ENCODE peak calls at places on chromosomes 11 and 22, in eight cellular contexts. A is psoas muscle, X is sigmoid colon, N is RWPE1, O is adrenal gland, Q is cardiac fibroblast, L is AG09319, K is HFFc6. H is an unnamed sample.

GRCh38 chr11:6742260-6742659 is 29.5 kb downstream of the OR2AG2 start:
- DNase-seq in A (no peak), X (no peak), N (no peak), O (no peak), Q (no peak), L (no peak), K (no peak), H (no peak)

GRCh38 chr11:109967121-109967520 is 126.1 kb upstream of the ZC3H12C start:
- DNase-seq in A (no peak), X (no peak), N (no peak), O (no peak), Q (no peak), L (no peak), K (no peak), H (no peak)

GRCh38 chr11:83910135-83910534 is 624.0 kb upstream of the CCDC90B start:
- DNase-seq in A (no peak), X (no peak), N (no peak), O (no peak), Q (no peak), L (no peak), K (no peak), H (no peak)

GRCh38 chr11:42205518-42205917 is 746.1 kb upstream of the LRRC4C start:
- DNase-seq in A (no peak), X (no peak), N (no peak), O (no peak), Q (no peak), L (no peak), K (no peak), H (no peak)

GRCh38 chr11:118638726-118639125 is 31.3 kb downstream of the PHLDB1 start:
- DNase-seq in A (no peak), X (no peak), N (no peak), O (no peak), Q (no peak), L (no peak), K (no peak), H (no peak)

GRCh38 chr11:74577624-74578396 is 14.6 kb upstream of the POLD3 start:
- DNase-seq in A (no peak), X (no peak), N (no peak), O (no peak), Q (peak; percentile 23), L (peak; percentile 29), K (no peak), H (no peak)

GRCh38 chr22:30582051-30582450 is 7.6 kb upstream of the GAL3ST1 start:
- DNase-seq in A (no peak), X (no peak), N (no peak), O (peak; percentile 36), Q (peak; percentile 41), L (no peak), K (no peak), H (no peak)

GRCh38 chr22:50443801-50444625 is 30.8 kb downstream of the SBF1 start:
- DNase-seq in A (no peak), X (no peak), N (no peak), O (no peak), Q (no peak), L (no peak), K (no peak), H (no peak)

GRCh38 chr11:75384438-75385080 is 14.8 kb upstream of the RPS3 start:
- DNase-seq in A (peak; percentile 87), X (peak; percentile 87), N (peak; percentile 79), O (peak; percentile 76), Q (peak; percentile 73), L (peak; percentile 25), K (peak; percentile 24), H (peak; percentile 85)

GRCh38 chr11:108237058-108237481 is 14.2 kb downstream of the ATM start:
- DNase-seq in A (no peak), X (no peak), N (no peak), O (no peak), Q (no peak), L (no peak), K (no peak), H (no peak)

GRCh38 chr22:17717708-17718107 is 56.6 kb downstream of the BID start:
- DNase-seq in A (no peak), X (no peak), N (no peak), O (no peak), Q (peak; percentile 45), L (peak; percentile 72), K (no peak), H (no peak)

GRCh38 chr22:47627561-47628253 is 865.3 kb downstream of the TBC1D22A start:
- DNase-seq in A (no peak), X (no peak), N (no peak), O (no peak), Q (no peak), L (no peak), K (no peak), H (no peak)

GRCh38 chr22:30871391-30872281 is 96.9 kb downstream of the MORC2 start:
- DNase-seq in A (no peak), X (peak; percentile 40), N (no peak), O (peak; percentile 11), Q (no peak), L (no peak), K (no peak), H (no peak)

GRCh38 chr11:118650366-118650765 is 29.1 kb downstream of the TREH start:
- DNase-seq in A (no peak), X (no peak), N (no peak), O (no peak), Q (no peak), L (no peak), K (no peak), H (no peak)

GRCh38 chr11:19327280-19327679 is 86.5 kb upstream of the E2F8 start:
- DNase-seq in A (no peak), X (no peak), N (no peak), O (no peak), Q (no peak), L (no peak), K (no peak), H (no peak)

GRCh38 chr11:19328586-19329311 is 88.0 kb upstream of the E2F8 start:
- DNase-seq in A (no peak), X (no peak), N (no peak), O (no peak), Q (no peak), L (no peak), K (no peak), H (no peak)

GRCh38 chr11:19323502-19323901 is 82.8 kb upstream of the E2F8 start:
- DNase-seq in A (no peak), X (no peak), N (no peak), O (no peak), Q (peak; percentile 41), L (no peak), K (no peak), H (no peak)

GRCh38 chr11:19329910-19330309 is 89.2 kb upstream of the E2F8 start:
- DNase-seq in A (no peak), X (no peak), N (no peak), O (no peak), Q (no peak), L (no peak), K (no peak), H (no peak)

GRCh38 chr11:19326499-19326898 is 85.8 kb upstream of the E2F8 start:
- DNase-seq in A (no peak), X (no peak), N (no peak), O (no peak), Q (peak; percentile 66), L (no peak), K (peak; percentile 31), H (no peak)
- TF ChIP-seq CTCF in A (no peak), X (no peak), N (no peak), O (no peak), Q (peak; percentile 43), L (peak; percentile 47), K (peak; percentile 77), H (peak; percentile 4)

GRCh38 chr11:897226-898159 is 13.1 kb downstream of the CHID1 start:
- DNase-seq in A (no peak), X (no peak), N (no peak), O (no peak), Q (no peak), L (no peak), K (no peak), H (no peak)

GRCh38 chr11:899724-900123 is 10.9 kb downstream of the CHID1 start:
- DNase-seq in A (no peak), X (no peak), N (no peak), O (no peak), Q (no peak), L (no peak), K (no peak), H (no peak)

GRCh38 chr11:898540-899190 is 11.9 kb downstream of the CHID1 start:
- DNase-seq in A (peak; percentile 48), X (no peak), N (no peak), O (peak; percentile 39), Q (peak; percentile 33), L (no peak), K (no peak), H (no peak)

GRCh38 chr11:900545-900944 is 10.1 kb downstream of the CHID1 start:
- DNase-seq in A (no peak), X (no peak), N (no peak), O (no peak), Q (no peak), L (no peak), K (no peak), H (no peak)

DNA sequence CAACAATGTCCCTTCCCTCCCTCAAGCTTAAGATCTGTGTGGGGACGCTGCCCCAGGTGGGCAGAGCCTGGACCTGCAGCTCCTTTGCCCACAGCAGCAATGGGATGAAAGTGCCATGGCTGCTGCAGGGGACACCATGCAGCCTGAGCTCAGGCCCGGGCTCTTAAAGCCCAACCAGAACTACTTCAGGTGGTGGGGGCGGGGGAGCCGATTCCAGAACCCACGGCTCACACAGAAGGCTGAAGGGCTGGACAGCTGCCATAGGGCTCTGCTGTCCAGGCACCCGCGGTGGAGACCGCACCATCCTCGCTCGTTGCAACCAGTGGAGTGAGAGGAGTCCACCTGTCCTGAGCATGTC is 12.5 kb downstream of the CHID1 start:
- DNase-seq in A (peak; percentile 54), X (no peak), N (peak; percentile 18), O (no peak), Q (peak; percentile 51), L (no peak), K (no peak), H (no peak)
- TF ChIP-seq CTCF in A (no peak), X (no peak), N (peak; percentile 31), O (peak; percentile 11), Q (peak; percentile 37), L (peak; percentile 21), K (peak; percentile 35), H (peak; percentile 18)

GRCh38 chr22:45961679-45962430 is 15.1 kb downstream of the WNT7B start:
- DNase-seq in A (no peak), X (no peak), N (no peak), O (no peak), Q (no peak), L (no peak), K (no peak), H (no peak)
- TF ChIP-seq CTCF in A (no peak), X (no peak), N (no peak), O (no peak), Q (no peak), L (no peak), K (no peak), H (no peak)

DNA sequence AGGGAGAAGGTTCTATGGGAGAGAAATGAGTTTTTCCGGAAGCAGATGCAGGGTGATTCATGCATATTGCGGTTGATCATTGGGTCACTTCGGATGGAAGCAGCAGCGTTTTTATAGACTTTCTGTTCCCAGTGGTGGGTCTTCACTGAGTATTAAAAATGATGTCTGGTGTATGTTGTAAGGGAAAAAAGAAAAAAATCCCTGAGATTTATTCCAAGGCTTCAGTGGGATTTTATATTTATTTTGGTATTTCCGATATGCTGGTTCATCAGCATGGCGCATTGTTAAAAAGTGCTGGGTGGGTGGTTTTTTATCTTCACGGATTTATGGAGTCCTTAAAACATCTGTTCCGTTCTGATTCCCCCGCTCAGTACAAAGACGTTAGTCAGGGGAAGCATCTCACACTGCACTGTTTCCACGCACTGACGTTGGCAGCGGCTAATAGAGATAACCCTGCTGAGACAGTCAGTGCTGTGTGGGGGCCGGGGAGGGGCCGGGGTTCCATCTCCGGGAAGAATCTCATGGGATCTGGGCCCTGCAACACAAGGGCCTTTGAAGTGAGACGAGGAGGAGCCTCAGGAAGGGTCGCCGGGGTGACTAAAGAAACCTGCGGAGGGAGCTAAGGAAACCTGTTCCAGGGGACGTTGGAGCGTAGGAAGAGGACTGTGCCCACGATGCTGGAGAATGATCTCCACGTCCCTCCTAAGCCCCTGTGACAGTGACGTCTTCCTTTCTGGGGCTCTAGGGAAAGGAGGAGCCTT is 390.0 kb downstream of the NTM start:
- DNase-seq in A (peak; percentile 50), X (no peak), N (no peak), O (no peak), Q (peak; percentile 85), L (no peak), K (peak; percentile 35), H (no peak)
- TF ChIP-seq CTCF in A (no peak), X (no peak), N (no peak), O (no peak), Q (peak; percentile 36), L (no peak), K (no peak), H (no peak)